ENCODE peak calls at places on chromosomes 5 and 9, in ten cellular contexts. One of them, this sample, is unnamed.
A peak's percentile ranks its signal among the peaks of the same experiment; 100 is the strongest.

GRCh38 chr9:82404484-82405280 is 416.1 kb downstream of the SPATA31D1 start:
- DNase-seq in prostate gland: no peak
- DNase-seq in HepG2: no peak
- DNase-seq in HCT116: no peak
- DNase-seq in NB4: no peak
- DNase-seq in stomach: no peak
- DNase-seq in heart left ventricle: no peak
- DNase-seq in H54: no peak
- DNase-seq in ovary: no peak
- DNase-seq in tibial nerve: no peak
- DNase-seq in this sample: no peak

GRCh38 chr9:27462846-27463245 is 61.2 kb upstream of the IFNK start:
- DNase-seq in prostate gland: no peak
- DNase-seq in HepG2: no peak
- DNase-seq in H54: no peak
- DNase-seq in tibial nerve: no peak
- DNase-seq in ovary: no peak
- DNase-seq in heart left ventricle: no peak
- DNase-seq in NB4: no peak
- DNase-seq in HCT116: no peak
- DNase-seq in stomach: no peak
- DNase-seq in this sample: no peak

GRCh38 chr5:36878421-36879088 is 2.0 kb downstream of the NIPBL start:
- DNase-seq in ovary: peak; percentile 38
- DNase-seq in heart left ventricle: peak; percentile 53
- DNase-seq in tibial nerve: no peak
- DNase-seq in HCT116: no peak
- DNase-seq in NB4: peak; percentile 31
- DNase-seq in stomach: no peak
- DNase-seq in prostate gland: peak; percentile 33
- DNase-seq in HepG2: peak; percentile 45
- DNase-seq in H54: peak; percentile 38
- DNase-seq in this sample: peak; percentile 45

GRCh38 chr5:139633295-139634027 is 14.7 kb upstream of the CXXC5 start:
- DNase-seq in heart left ventricle: no peak
- DNase-seq in ovary: peak; percentile 72
- DNase-seq in prostate gland: peak; percentile 54
- DNase-seq in NB4: peak; percentile 83
- DNase-seq in HCT116: no peak
- DNase-seq in H54: peak; percentile 51
- DNase-seq in HepG2: peak; percentile 76
- DNase-seq in stomach: peak; percentile 71
- DNase-seq in tibial nerve: no peak
- DNase-seq in this sample: peak; percentile 79

GRCh38 chr9:7166074-7166473 is 408.3 kb downstream of the KDM4C start:
- DNase-seq in prostate gland: no peak
- DNase-seq in HCT116: no peak
- DNase-seq in ovary: no peak
- DNase-seq in HepG2: no peak
- DNase-seq in NB4: no peak
- DNase-seq in tibial nerve: no peak
- DNase-seq in H54: no peak
- DNase-seq in heart left ventricle: no peak
- DNase-seq in stomach: no peak
- DNase-seq in this sample: peak; percentile 88

GRCh38 chr5:147481857-147482256 is 28.0 kb downstream of the DPYSL3 start:
- DNase-seq in heart left ventricle: no peak
- DNase-seq in HepG2: no peak
- DNase-seq in H54: no peak
- DNase-seq in stomach: no peak
- DNase-seq in ovary: no peak
- DNase-seq in HCT116: no peak
- DNase-seq in NB4: no peak
- DNase-seq in tibial nerve: no peak
- DNase-seq in prostate gland: no peak
- DNase-seq in this sample: no peak

GRCh38 chr9:109194157-109194556 is 27.1 kb upstream of the FRRS1L start:
- DNase-seq in HepG2: no peak
- DNase-seq in heart left ventricle: no peak
- DNase-seq in prostate gland: no peak
- DNase-seq in tibial nerve: no peak
- DNase-seq in NB4: peak; percentile 33
- DNase-seq in stomach: no peak
- DNase-seq in HCT116: no peak
- DNase-seq in H54: no peak
- DNase-seq in ovary: no peak
- DNase-seq in this sample: no peak

GRCh38 chr5:168106008-168106761 is 185.3 kb upstream of the WWC1 start:
- DNase-seq in ovary: no peak
- DNase-seq in stomach: no peak
- DNase-seq in HCT116: no peak
- DNase-seq in heart left ventricle: no peak
- DNase-seq in H54: peak; percentile 30
- DNase-seq in tibial nerve: no peak
- DNase-seq in HepG2: peak; percentile 13
- DNase-seq in NB4: no peak
- DNase-seq in prostate gland: no peak
- DNase-seq in this sample: no peak

GRCh38 chr9:38079410-38080105 is 10.5 kb upstream of the SHB start:
- DNase-seq in prostate gland: no peak
- DNase-seq in NB4: no peak
- DNase-seq in HCT116: no peak
- DNase-seq in heart left ventricle: no peak
- DNase-seq in tibial nerve: no peak
- DNase-seq in H54: no peak
- DNase-seq in HepG2: no peak
- DNase-seq in ovary: no peak
- DNase-seq in stomach: no peak
- DNase-seq in this sample: no peak

GRCh38 chr5:76701298-76701697 is 14.6 kb upstream of the F2R start:
- DNase-seq in heart left ventricle: no peak
- DNase-seq in NB4: no peak
- DNase-seq in prostate gland: no peak
- DNase-seq in H54: no peak
- DNase-seq in HepG2: peak; percentile 28
- DNase-seq in HCT116: no peak
- DNase-seq in tibial nerve: peak; percentile 83
- DNase-seq in stomach: no peak
- DNase-seq in ovary: no peak
- DNase-seq in this sample: no peak

GRCh38 chr9:81613002-81613750 is 76.2 kb downstream of the TLE1 start:
- DNase-seq in heart left ventricle: no peak
- DNase-seq in HCT116: no peak
- DNase-seq in prostate gland: no peak
- DNase-seq in H54: no peak
- DNase-seq in ovary: peak; percentile 81
- DNase-seq in NB4: no peak
- DNase-seq in stomach: no peak
- DNase-seq in tibial nerve: no peak
- DNase-seq in HepG2: no peak
- DNase-seq in this sample: peak; percentile 22

GRCh38 chr5:157971466-157972324 is 112.8 kb upstream of the CLINT1 start:
- DNase-seq in stomach: no peak
- DNase-seq in tibial nerve: no peak
- DNase-seq in HCT116: no peak
- DNase-seq in HepG2: no peak
- DNase-seq in NB4: no peak
- DNase-seq in ovary: no peak
- DNase-seq in prostate gland: no peak
- DNase-seq in heart left ventricle: no peak
- DNase-seq in H54: no peak
- DNase-seq in this sample: no peak

GRCh38 chr9:78261403-78262001 is 25.6 kb downstream of the CEP78 start:
- DNase-seq in NB4: peak; percentile 41
- DNase-seq in tibial nerve: no peak
- DNase-seq in heart left ventricle: no peak
- DNase-seq in HCT116: peak; percentile 8
- DNase-seq in prostate gland: no peak
- DNase-seq in H54: peak; percentile 38
- DNase-seq in stomach: no peak
- DNase-seq in ovary: no peak
- DNase-seq in HepG2: peak; percentile 23
- DNase-seq in this sample: peak; percentile 30

GRCh38 chr5:54454602-54455001 is 897 bp upstream of the HSPB3 start:
- DNase-seq in HCT116: no peak
- DNase-seq in prostate gland: no peak
- DNase-seq in H54: no peak
- DNase-seq in NB4: no peak
- DNase-seq in heart left ventricle: no peak
- DNase-seq in HepG2: no peak
- DNase-seq in stomach: no peak
- DNase-seq in ovary: no peak
- DNase-seq in tibial nerve: no peak
- DNase-seq in this sample: no peak

GRCh38 chr5:54457094-54457531 is 1.6 kb downstream of the HSPB3 start:
- DNase-seq in tibial nerve: no peak
- DNase-seq in heart left ventricle: no peak
- DNase-seq in stomach: peak; percentile 37
- DNase-seq in HepG2: peak; percentile 6
- DNase-seq in HCT116: no peak
- DNase-seq in NB4: no peak
- DNase-seq in ovary: peak; percentile 26
- DNase-seq in H54: no peak
- DNase-seq in prostate gland: no peak
- DNase-seq in this sample: no peak

GRCh38 chr5:54453091-54453490 is 2.4 kb upstream of the HSPB3 start:
- DNase-seq in tibial nerve: no peak
- DNase-seq in HCT116: no peak
- DNase-seq in prostate gland: no peak
- DNase-seq in heart left ventricle: no peak
- DNase-seq in stomach: no peak
- DNase-seq in ovary: no peak
- DNase-seq in HepG2: no peak
- DNase-seq in H54: no peak
- DNase-seq in NB4: no peak
- DNase-seq in this sample: no peak

GRCh38 chr5:54458221-54458620 is 2.7 kb downstream of the HSPB3 start:
- DNase-seq in HCT116: no peak
- DNase-seq in heart left ventricle: no peak
- DNase-seq in tibial nerve: no peak
- DNase-seq in H54: no peak
- DNase-seq in prostate gland: no peak
- DNase-seq in ovary: no peak
- DNase-seq in HepG2: no peak
- DNase-seq in NB4: no peak
- DNase-seq in stomach: no peak
- DNase-seq in this sample: no peak

GRCh38 chr5:54455413-54456157 is at the start of gene HSPB3:
- DNase-seq in H54: no peak
- DNase-seq in ovary: peak; percentile 28
- DNase-seq in heart left ventricle: no peak
- DNase-seq in HepG2: no peak
- DNase-seq in tibial nerve: no peak
- DNase-seq in stomach: no peak
- DNase-seq in prostate gland: no peak
- DNase-seq in HCT116: no peak
- DNase-seq in NB4: no peak
- DNase-seq in this sample: no peak
- TF ChIP-seq POLR2A in H54: no peak
- TF ChIP-seq POLR2A in ovary: no peak
- TF ChIP-seq POLR2A in heart left ventricle: peak; percentile 82
- TF ChIP-seq POLR2A in HepG2: no peak
- TF ChIP-seq POLR2A in tibial nerve: no peak
- TF ChIP-seq POLR2A in stomach: no peak
- TF ChIP-seq POLR2A in prostate gland: no peak
- TF ChIP-seq POLR2A in HCT116: no peak
- TF ChIP-seq POLR2A in NB4: no peak
- TF ChIP-seq POLR2A in this sample: no peak

GRCh38 chr5:79938468-79938867 is 52.6 kb downstream of the MTX3 start:
- DNase-seq in prostate gland: no peak
- DNase-seq in ovary: no peak
- DNase-seq in H54: no peak
- DNase-seq in NB4: no peak
- DNase-seq in tibial nerve: no peak
- DNase-seq in HCT116: no peak
- DNase-seq in heart left ventricle: no peak
- DNase-seq in stomach: no peak
- DNase-seq in HepG2: no peak
- DNase-seq in this sample: no peak
- TF ChIP-seq POLR2A in prostate gland: no peak
- TF ChIP-seq POLR2A in ovary: no peak
- TF ChIP-seq POLR2A in H54: no peak
- TF ChIP-seq POLR2A in NB4: no peak
- TF ChIP-seq POLR2A in tibial nerve: no peak
- TF ChIP-seq POLR2A in HCT116: no peak
- TF ChIP-seq POLR2A in heart left ventricle: no peak
- TF ChIP-seq POLR2A in stomach: no peak
- TF ChIP-seq POLR2A in HepG2: no peak
- TF ChIP-seq POLR2A in this sample: no peak

DNA sequence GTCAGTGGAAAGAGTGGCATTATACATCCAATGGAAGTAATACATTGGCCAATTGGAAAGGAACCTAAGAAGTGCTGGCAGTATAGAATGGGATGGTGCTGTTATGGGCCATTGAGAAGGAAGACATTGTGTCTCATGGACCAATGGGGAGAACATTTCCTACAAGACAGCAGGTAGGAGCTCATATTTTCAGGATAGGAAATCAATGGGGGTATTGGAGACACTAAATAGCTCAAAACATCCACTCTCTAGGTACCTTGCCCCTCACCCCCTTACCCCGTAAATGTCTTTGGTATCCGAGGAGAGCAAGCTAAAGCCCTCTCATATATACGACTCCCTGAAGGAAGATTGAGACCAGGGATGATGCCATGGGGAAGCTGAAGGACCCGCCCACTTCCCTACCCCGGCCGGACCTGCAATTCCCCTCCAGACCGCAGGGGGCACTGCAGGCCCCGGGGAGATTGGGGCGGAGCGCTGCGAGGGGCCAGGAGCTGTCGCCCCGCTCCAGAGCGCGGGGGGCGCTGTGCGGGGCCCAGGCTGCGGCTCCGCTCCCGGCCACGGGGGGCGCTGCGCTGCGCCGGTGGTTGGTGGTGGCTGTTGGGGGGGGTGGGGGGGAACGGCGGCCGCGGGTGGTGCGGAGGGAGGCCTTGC is at the start of gene KDM3B:
- DNase-seq in H54: peak; percentile 73
- DNase-seq in tibial nerve: peak; percentile 70
- DNase-seq in heart left ventricle: peak; percentile 94
- DNase-seq in stomach: peak; percentile 89
- DNase-seq in HCT116: peak; percentile 76
- DNase-seq in prostate gland: peak; percentile 61
- DNase-seq in ovary: peak; percentile 83
- DNase-seq in HepG2: peak; percentile 76
- DNase-seq in NB4: peak; percentile 91
- DNase-seq in this sample: peak; percentile 96
- TF ChIP-seq POLR2A in H54: no peak
- TF ChIP-seq POLR2A in tibial nerve: no peak
- TF ChIP-seq POLR2A in heart left ventricle: no peak
- TF ChIP-seq POLR2A in stomach: no peak
- TF ChIP-seq POLR2A in HCT116: no peak
- TF ChIP-seq POLR2A in prostate gland: no peak
- TF ChIP-seq POLR2A in ovary: no peak
- TF ChIP-seq POLR2A in HepG2: no peak
- TF ChIP-seq POLR2A in NB4: peak; percentile 32
- TF ChIP-seq POLR2A in this sample: no peak

DNA sequence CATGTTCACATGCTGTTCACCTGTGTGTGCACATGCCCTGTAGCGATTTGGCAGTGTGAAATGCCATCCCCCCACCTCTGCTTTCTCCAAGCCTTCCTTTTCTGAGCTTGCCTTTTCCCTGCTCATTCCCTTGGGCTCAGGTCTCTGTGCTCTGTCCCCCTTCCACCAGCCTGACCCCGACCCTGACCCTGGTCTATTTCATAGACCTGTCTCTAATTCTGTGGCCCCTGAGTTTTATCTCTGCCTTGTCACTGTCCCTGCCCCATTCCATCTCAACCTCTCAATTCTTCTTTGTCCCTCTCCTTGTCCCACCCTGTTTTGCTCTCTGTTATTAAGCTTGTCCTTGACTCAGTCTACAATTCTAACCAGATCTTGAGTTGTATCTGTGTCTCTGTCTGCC is 735 bp downstream of the ARAP3 start:
- DNase-seq in heart left ventricle: no peak
- DNase-seq in prostate gland: no peak
- DNase-seq in stomach: no peak
- DNase-seq in HepG2: no peak
- DNase-seq in ovary: no peak
- DNase-seq in HCT116: no peak
- DNase-seq in H54: no peak
- DNase-seq in NB4: no peak
- DNase-seq in tibial nerve: no peak
- DNase-seq in this sample: no peak
- TF ChIP-seq POLR2A in heart left ventricle: no peak
- TF ChIP-seq POLR2A in prostate gland: no peak
- TF ChIP-seq POLR2A in stomach: no peak
- TF ChIP-seq POLR2A in HepG2: no peak
- TF ChIP-seq POLR2A in ovary: no peak
- TF ChIP-seq POLR2A in HCT116: no peak
- TF ChIP-seq POLR2A in H54: no peak
- TF ChIP-seq POLR2A in NB4: no peak
- TF ChIP-seq POLR2A in tibial nerve: no peak
- TF ChIP-seq POLR2A in this sample: no peak